ENCODE peak calls at places on chromosomes 12 and 14, in four cellular contexts. K is NAMALWA, W is neural crest cell, Y is C1 segment of cervical spinal cord. D is an unnamed sample.

GRCh38 chr14:103688441-103688840 is 26.8 kb downstream of the XRCC3 start:
- DNase-seq in K (no peak), W (no peak), Y (no peak), D (no peak)

GRCh38 chr12:100656806-100657205 is 83.3 kb downstream of the GAS2L3 start:
- DNase-seq in K (no peak), W (no peak), Y (no peak), D (no peak)

GRCh38 chr12:111453071-111453989 is 47.6 kb downstream of the SH2B3 start:
- DNase-seq in K (no peak), W (no peak), Y (peak), D (no peak)

GRCh38 chr12:113852273-113852672 is 113.9 kb downstream of the RBM19 start:
- DNase-seq in K (no peak), W (no peak), Y (no peak), D (no peak)

GRCh38 chr12:56932867-56933266 is 1.3 kb downstream of the SDR9C7 start:
- DNase-seq in K (no peak), W (no peak), Y (no peak), D (no peak)

GRCh38 chr12:86669010-86669409 is 412.8 kb upstream of the MGAT4C start:
- DNase-seq in K (no peak), W (no peak), Y (no peak), D (no peak)

GRCh38 chr12:49403887-49404517 is 36.7 kb downstream of the SPATS2 start:
- DNase-seq in K (no peak), W (no peak), Y (no peak), D (no peak)

GRCh38 chr12:122681814-122682213 is 21.3 kb downstream of the HCAR2 start:
- DNase-seq in K (no peak), W (no peak), Y (no peak), D (no peak)

GRCh38 chr12:88684610-88685009 is 104.3 kb upstream of the KITLG start:
- DNase-seq in K (no peak), W (no peak), Y (no peak), D (no peak)

GRCh38 chr12:109020136-109020535 is 732 bp downstream of the SVOP start:
- DNase-seq in K (no peak), W (no peak), Y (no peak), D (no peak)

GRCh38 chr14:31414190-31414833 is 6.0 kb downstream of the HEATR5A start:
- DNase-seq in K (no peak), W (no peak), Y (no peak), D (no peak)

GRCh38 chr14:97878727-97879126 is 1081.5 kb downstream of the VRK1 start:
- DNase-seq in K (no peak), W (no peak), Y (no peak), D (no peak)

GRCh38 chr12:80810874-80811273 is 94.2 kb downstream of the MYF5 start:
- DNase-seq in K (no peak), W (no peak), Y (no peak), D (no peak)

D was measured in RPMI8226.